ENCODE peak calls at places on chromosomes 11 and 22, in five cellular contexts. C is fibroblast of the aortic adventitia, Y is dermis blood vessel endothelial cell, D is neuronal stem cell, B is NCI-H1092. I is an unnamed sample.

GRCh38 chr11:45543808-45544422 is 121.5 kb downstream of the CHST1 start:
- DNase-seq in C (peak), Y (peak), D (peak), B (no peak), I (no peak)

GRCh38 chr22:24580276-24580675 is 12.6 kb downstream of the LRRC75B start:
- DNase-seq in C (peak), Y (no peak), D (no peak), B (no peak), I (no peak)

GRCh38 chr11:58059011-58059358 is 28.2 kb downstream of the OR6Q1 start:
- DNase-seq in C (peak), Y (peak), D (peak), B (no peak), I (no peak)

GRCh38 chr11:71200761-71201160 is 51.6 kb downstream of the SHANK2 start:
- DNase-seq in C (no peak), Y (no peak), D (no peak), B (no peak), I (no peak)

GRCh38 chr11:85756401-85757200 is 54.3 kb downstream of the SYTL2 start:
- DNase-seq in C (no peak), Y (no peak), D (no peak), B (no peak), I (no peak)

GRCh38 chr11:119776031-119776636 is 47.1 kb upstream of the NECTIN1 start:
- DNase-seq in C (no peak), Y (no peak), D (no peak), B (no peak), I (no peak)

GRCh38 chr11:114501901-114502300 is 57.8 kb downstream of the NXPE1 start:
- DNase-seq in C (no peak), Y (no peak), D (no peak), B (no peak), I (no peak)

GRCh38 chr11:64696045-64696444 is 27.0 kb downstream of the NRXN2 start:
- DNase-seq in C (no peak), Y (no peak), D (no peak), B (no peak), I (no peak)

GRCh38 chr11:64870176-64870892 is 8.1 kb downstream of the EHD1 start:
- DNase-seq in C (peak), Y (peak), D (no peak), B (no peak), I (no peak)

GRCh38 chr22:19179472-19180048 is 1.0 kb upstream of the SLC25A1 start:
- DNase-seq in C (peak), Y (peak), D (peak), B (peak), I (peak)

GRCh38 chr11:2097356-2097997 is 41.7 kb downstream of the IGF2 start:
- DNase-seq in C (peak), Y (peak), D (peak), B (no peak), I (peak)

GRCh38 chr11:132312161-132312560 is 941.7 kb downstream of the NTM start:
- DNase-seq in C (peak), Y (peak), D (no peak), B (no peak), I (no peak)

GRCh38 chr11:100855466-100856067 is 168.5 kb downstream of the ARHGAP42 start:
- DNase-seq in C (peak), Y (peak), D (no peak), B (peak), I (no peak)

GRCh38 chr11:10325398-10326079 is 20.7 kb downstream of the ADM start:
- DNase-seq in C (peak), Y (peak), D (no peak), B (no peak), I (no peak)

GRCh38 chr11:110130642-110131238 is 37.5 kb downstream of the ZC3H12C start:
- DNase-seq in C (no peak), Y (peak), D (peak), B (peak), I (no peak)

GRCh38 chr11:27217948-27218410 is 145.0 kb downstream of the CCDC34 start:
- DNase-seq in C (peak), Y (no peak), D (no peak), B (no peak), I (no peak)

GRCh38 chr11:73916435-73916834 is 34.4 kb upstream of the DNAJB13 start:
- DNase-seq in C (peak), Y (peak), D (no peak), B (no peak), I (no peak)

GRCh38 chr11:61972796-61973602 is 5.6 kb upstream of the FTH1 start:
- DNase-seq in C (peak), Y (peak), D (no peak), B (no peak), I (no peak)

GRCh38 chr11:76152086-76152658 is 54.1 kb downstream of the WNT11 start:
- DNase-seq in C (peak), Y (peak), D (peak), B (no peak), I (peak)

GRCh38 chr11:26331911-26332571 is at the start of gene ANO3:
- DNase-seq in C (peak), Y (peak), D (peak), B (peak), I (peak)

GRCh38 chr11:74442601-74443000 is 24.7 kb downstream of the KCNE3 start:
- DNase-seq in C (peak), Y (no peak), D (no peak), B (no peak), I (no peak)

GRCh38 chr11:119167933-119168332 is 592 bp upstream of the NLRX1 start:
- DNase-seq in C (no peak), Y (no peak), D (no peak), B (no peak), I (no peak)

GRCh38 chr11:118961591-118961990 is 5.5 kb downstream of the UPK2 start:
- DNase-seq in C (no peak), Y (no peak), D (no peak), B (no peak), I (no peak)

GRCh38 chr22:17960695-17961442 is 63.5 kb downstream of the MICAL3 start:
- DNase-seq in C (no peak), Y (no peak), D (no peak), B (no peak), I (no peak)

GRCh38 chr22:36926721-36927435 is 13.4 kb downstream of the CSF2RB start:
- DNase-seq in C (no peak), Y (no peak), D (no peak), B (no peak), I (no peak)

GRCh38 chr11:128405693-128406364 is 181.5 kb downstream of the ETS1 start:
- DNase-seq in C (peak), Y (no peak), D (no peak), B (no peak), I (no peak)

GRCh38 chr11:17563248-17563647 is 16.2 kb downstream of the OTOG start:
- DNase-seq in C (no peak), Y (no peak), D (no peak), B (no peak), I (no peak)

GRCh38 chr22:18057568-18058209 is 20.1 kb upstream of the PEX26 start:
- DNase-seq in C (peak), Y (peak), D (no peak), B (no peak), I (peak)

GRCh38 chr22:47168900-47169800 is 406.7 kb downstream of the TBC1D22A start:
- DNase-seq in C (peak), Y (peak), D (no peak), B (no peak), I (peak)

I was measured in left lung.